ENCODE peak calls at places on chromosomes 2 and 18, in four cellular contexts. One of them, this sample, is unnamed.

GRCh38 chr18:8701546-8702118 is 3.7 kb upstream of the MTCL1 start:
- DNase-seq in body of pancreas: no peak
- DNase-seq in AML-193: no peak
- DNase-seq in osteocyte: no peak
- DNase-seq in this sample: no peak

GRCh38 chr2:164388511-164388910 is 232.8 kb downstream of the GRB14 start:
- DNase-seq in body of pancreas: no peak
- DNase-seq in AML-193: no peak
- DNase-seq in osteocyte: no peak
- DNase-seq in this sample: no peak

GRCh38 chr2:236753611-236754010 is 184.0 kb downstream of the ACKR3 start:
- DNase-seq in body of pancreas: no peak
- DNase-seq in osteocyte: no peak
- DNase-seq in AML-193: no peak
- DNase-seq in this sample: no peak

GRCh38 chr2:9388102-9388735 is 35.1 kb downstream of the ITGB1BP1 start:
- DNase-seq in body of pancreas: no peak
- DNase-seq in osteocyte: no peak
- DNase-seq in AML-193: no peak
- DNase-seq in this sample: no peak

GRCh38 chr18:59432796-59433195 is 73.7 kb upstream of the LMAN1 start:
- DNase-seq in body of pancreas: no peak
- DNase-seq in AML-193: no peak
- DNase-seq in osteocyte: no peak
- DNase-seq in this sample: no peak

GRCh38 chr18:24268784-24269550 is 128.7 kb downstream of the OSBPL1A start:
- DNase-seq in body of pancreas: no peak
- DNase-seq in AML-193: no peak
- DNase-seq in osteocyte: no peak
- DNase-seq in this sample: no peak

GRCh38 chr2:170155022-170155722 is 22.8 kb upstream of the MYO3B start:
- DNase-seq in osteocyte: no peak
- DNase-seq in AML-193: no peak
- DNase-seq in body of pancreas: no peak
- DNase-seq in this sample: no peak

GRCh38 chr2:119174216-119174992 is 15.9 kb upstream of the C1QL2 start:
- DNase-seq in osteocyte: no peak
- DNase-seq in body of pancreas: peak
- DNase-seq in AML-193: peak
- DNase-seq in this sample: no peak

GRCh38 chr2:205292665-205293295 is 389.5 kb upstream of the NRP2 start:
- DNase-seq in osteocyte: no peak
- DNase-seq in body of pancreas: no peak
- DNase-seq in AML-193: no peak
- DNase-seq in this sample: no peak

GRCh38 chr2:217218269-217219140 is 358.6 kb upstream of the TNP1 start:
- DNase-seq in osteocyte: no peak
- DNase-seq in AML-193: peak
- DNase-seq in body of pancreas: no peak
- DNase-seq in this sample: no peak

GRCh38 chr2:34104601-34105000 is 505.5 kb upstream of the FAM98A start:
- DNase-seq in osteocyte: no peak
- DNase-seq in AML-193: no peak
- DNase-seq in body of pancreas: no peak
- DNase-seq in this sample: no peak

GRCh38 chr2:15913146-15913545 is 27.2 kb upstream of the MYCN start:
- DNase-seq in AML-193: no peak
- DNase-seq in osteocyte: peak
- DNase-seq in body of pancreas: no peak
- DNase-seq in this sample: no peak